ENCODE peak calls at places on chromosomes 13 and 19, in five cellular contexts. V, S, F, J and K are unnamed samples.

GRCh38 chr13:43730642-43731041 is 56.1 kb downstream of the ENOX1 start:
- DNase-seq in F (peak), S (no peak), J (peak), V (no peak), K (no peak)

GRCh38 chr19:42422576-42423461 is 4.4 kb downstream of the LIPE start:
- DNase-seq in F (peak), V (no peak), S (no peak), J (no peak), K (no peak)

GRCh38 chr19:51749979-51750378 is 1.7 kb downstream of the FPR1 start:
- DNase-seq in J (peak), V (no peak), S (no peak), F (no peak), K (no peak)

GRCh38 chr19:16371540-16371986 is 46.9 kb downstream of the KLF2 start:
- DNase-seq in V (no peak), S (no peak), J (no peak), F (no peak), K (peak)

GRCh38 chr13:77509221-77509620 is 26.3 kb upstream of the SCEL start:
- DNase-seq in V (no peak), F (peak), J (peak), S (no peak), K (no peak)

GRCh38 chr19:29873801-29874575 is 62.2 kb downstream of the CCNE1 start:
- DNase-seq in V (no peak), J (no peak), S (no peak), F (no peak), K (peak)

GRCh38 chr13:55653497-55653896 is 1487.2 kb upstream of the PRR20A start:
- DNase-seq in S (no peak), F (no peak), V (no peak), J (no peak), K (no peak)

GRCh38 chr13:70162141-70162540 is 53.9 kb upstream of the KLHL1 start:
- DNase-seq in V (no peak), S (no peak), F (peak), J (no peak), K (no peak)

GRCh38 chr19:4064551-4065260 is 2.0 kb downstream of the ZBTB7A start:
- DNase-seq in J (peak), F (no peak), V (no peak), S (peak), K (peak)

GRCh38 chr13:106619688-106620555 is 52.0 kb upstream of the ARGLU1 start:
- DNase-seq in V (no peak), F (peak), J (peak), S (peak), K (no peak)

GRCh38 chr19:10920781-10921180 is 7.7 kb downstream of the YIPF2 start:
- DNase-seq in V (no peak), S (no peak), J (no peak), F (no peak), K (no peak)

GRCh38 chr19:48321622-48322591 is 3.4 kb upstream of the EMP3 start:
- DNase-seq in S (peak), J (peak), F (peak), V (no peak), K (peak)

GRCh38 chr13:33169273-33169980 is 116.1 kb downstream of the STARD13 start:
- DNase-seq in J (peak), S (no peak), V (no peak), F (peak), K (no peak)

GRCh38 chr13:112069063-112069726 is 2.2 kb downstream of the SOX1 start:
- DNase-seq in J (no peak), S (no peak), V (no peak), F (no peak), K (no peak)

GRCh38 chr13:43880451-43880850 is 747 bp downstream of the LACC1 start:
- DNase-seq in F (peak), S (no peak), V (no peak), J (no peak), K (no peak)

GRCh38 chr13:41891119-41891518 is 69.8 kb downstream of the VWA8 start:
- DNase-seq in S (no peak), V (no peak), J (no peak), F (no peak), K (no peak)

GRCh38 chr19:30906871-30907270 is 442.4 kb downstream of the TSHZ3 start:
- DNase-seq in S (no peak), J (no peak), V (no peak), F (no peak), K (no peak)

GRCh38 chr13:51283361-51283760 is 56.1 kb upstream of the SERPINE3 start:
- DNase-seq in S (no peak), J (no peak), F (no peak), V (no peak), K (no peak)

GRCh38 chr13:60990032-60990733 is 425.5 kb downstream of the PCDH20 start:
- DNase-seq in J (no peak), V (no peak), S (no peak), F (peak), K (no peak)
- TF ChIP-seq CTCF in J (no peak), V (no peak), S (no peak), F (peak), K (no peak)

DNA sequence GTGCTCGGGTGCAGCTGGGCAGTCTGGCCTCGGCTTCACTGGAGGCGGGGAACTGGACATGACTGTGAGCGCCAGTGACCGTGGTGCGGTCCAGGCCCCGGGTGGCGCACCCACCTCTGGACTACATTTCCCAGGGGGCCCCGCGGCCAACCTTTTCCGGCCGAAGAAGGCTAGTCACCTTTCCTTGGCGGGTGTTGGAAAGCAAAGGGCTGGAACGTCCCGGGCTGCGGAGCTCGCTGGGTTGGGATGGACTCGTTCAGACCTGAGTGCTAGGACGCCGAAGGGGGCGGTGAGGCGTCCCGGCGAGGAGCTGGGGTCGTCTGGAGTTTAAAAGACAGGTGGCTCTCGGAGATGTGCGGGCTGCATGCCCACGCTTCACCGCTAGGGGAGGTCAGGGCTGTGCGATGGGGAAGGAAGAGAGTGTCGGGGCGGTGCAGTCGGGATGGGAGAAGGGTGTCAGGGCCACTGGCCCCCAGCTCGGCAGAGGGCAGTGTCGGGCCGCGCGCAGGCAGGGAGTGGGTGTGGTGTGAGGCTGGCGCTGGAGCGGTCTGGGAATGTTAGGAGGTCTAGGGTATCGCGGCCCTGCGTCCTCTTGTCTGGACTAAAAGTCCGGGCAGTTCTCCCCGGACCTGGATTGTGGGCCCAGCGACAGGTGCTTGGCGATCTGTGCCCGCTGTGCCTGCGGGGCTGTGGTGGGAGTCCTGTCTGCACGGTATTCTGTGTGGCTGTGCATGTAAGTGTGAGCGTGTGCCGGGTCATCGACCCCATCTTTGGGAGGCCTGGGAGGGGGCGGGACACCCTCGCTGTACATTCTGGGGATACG is 57.1 kb downstream of the ZNF568 start:
- DNase-seq in V (peak), J (peak), F (peak), S (peak), K (peak)
- TF ChIP-seq CTCF in V (peak), J (peak), F (peak), S (peak), K (peak)

GRCh38 chr13:72072223-72072622 is 205.2 kb upstream of the DACH1 start:
- DNase-seq in S (no peak), J (no peak), V (no peak), F (no peak), K (no peak)
- TF ChIP-seq CTCF in S (no peak), J (no peak), V (no peak), F (no peak), K (no peak)

DNA sequence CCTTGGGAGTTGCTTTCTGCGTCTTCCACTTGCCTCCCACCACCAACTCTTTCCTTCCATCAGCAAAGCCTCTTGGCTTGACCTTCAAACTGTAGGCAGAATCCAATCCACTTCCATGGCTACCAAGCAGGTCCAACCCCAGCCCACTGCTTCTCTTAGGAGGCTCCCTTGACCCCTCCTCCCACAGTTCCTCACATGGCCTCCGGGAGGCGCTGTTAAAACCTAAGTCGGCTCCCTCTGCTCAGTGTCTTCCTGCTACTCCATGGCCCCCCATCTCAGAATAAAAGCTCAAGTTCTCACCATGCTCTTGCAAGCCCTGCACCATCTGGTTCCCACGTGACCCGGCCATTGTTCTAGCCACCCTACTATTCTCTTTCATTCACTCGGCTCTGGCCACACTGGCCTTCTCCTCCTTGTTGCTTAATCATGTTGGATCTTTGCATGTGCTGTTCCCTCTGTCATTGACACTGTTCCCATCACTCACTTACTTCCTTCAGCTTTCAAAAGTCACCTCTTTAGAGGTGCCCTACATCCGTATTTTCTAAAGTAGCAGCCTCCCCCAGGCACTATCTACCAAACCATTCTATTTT is 7.5 kb downstream of the IZUMO2 start:
- DNase-seq in J (no peak), V (no peak), F (no peak), S (no peak), K (no peak)
- TF ChIP-seq CTCF in J (no peak), V (peak), F (no peak), S (no peak), K (no peak)

DNA sequence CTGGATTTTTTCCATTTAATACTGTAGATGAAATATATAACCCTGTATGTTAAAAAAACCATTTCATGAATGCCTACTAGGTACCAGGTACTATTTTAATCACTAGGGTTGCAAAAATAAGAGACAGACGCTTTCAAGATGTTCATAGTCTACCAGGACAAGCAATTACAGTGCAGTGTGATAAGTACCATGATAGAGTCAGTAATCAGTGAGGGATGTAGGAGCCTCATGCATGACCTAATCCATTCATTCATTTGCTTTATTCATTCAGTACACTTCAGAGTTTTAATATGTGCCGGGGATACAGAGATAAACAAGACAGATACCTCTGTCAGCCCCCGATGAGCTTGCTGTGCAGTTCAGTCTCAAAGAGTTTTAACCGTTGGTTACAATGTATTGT is 3.0 kb downstream of the WASF3 start:
- DNase-seq in V (no peak), J (no peak), S (no peak), F (no peak), K (no peak)
- TF ChIP-seq CTCF in V (no peak), J (no peak), S (no peak), F (no peak), K (no peak)

GRCh38 chr19:57389730-57390598 is at the start of gene ZNF548:
- DNase-seq in V (peak), J (peak), F (peak), S (peak), K (peak)
- TF ChIP-seq CTCF in V (peak), J (peak), F (no peak), S (no peak), K (no peak)

DNA sequence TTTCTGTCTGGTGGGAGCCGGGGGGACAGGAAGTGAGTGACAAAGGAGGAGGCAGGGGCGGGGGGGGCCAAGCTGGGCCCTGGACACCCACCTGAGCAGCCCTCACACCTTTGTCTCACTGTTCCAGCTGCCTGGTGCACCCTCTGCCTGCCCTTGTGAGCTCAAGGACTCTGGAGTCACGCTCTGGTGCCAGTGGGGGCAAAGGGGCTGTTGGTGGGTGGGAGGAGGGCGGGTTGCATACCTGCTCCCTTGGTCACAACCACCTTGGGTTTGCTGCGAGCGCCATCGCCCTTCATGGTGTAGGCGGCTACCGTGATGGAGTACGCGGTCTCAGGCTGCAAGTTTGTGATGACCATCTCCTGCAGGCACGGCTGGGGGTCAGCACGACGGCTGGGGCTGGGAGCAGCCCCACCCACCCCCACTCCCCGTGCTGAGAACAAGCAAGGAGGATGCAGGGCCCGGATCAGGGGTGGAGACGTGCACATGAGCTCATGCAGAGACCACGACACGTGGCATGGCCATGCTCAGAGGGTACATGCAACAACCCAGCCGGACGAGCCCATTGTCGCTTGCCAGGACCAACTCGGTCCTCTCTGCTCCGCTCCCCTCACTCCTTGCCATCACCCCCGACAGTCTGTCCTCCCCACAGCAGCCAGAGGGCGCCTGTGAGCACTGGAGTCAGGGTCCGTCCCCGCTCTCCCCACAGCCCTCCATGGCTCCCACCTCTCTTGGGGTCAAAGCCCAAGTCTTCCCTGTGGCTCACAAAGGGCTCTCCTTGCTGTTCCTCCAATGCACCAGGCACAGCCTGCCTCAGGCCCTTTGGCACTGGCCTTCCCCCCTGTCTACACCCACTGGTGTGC is 114.9 kb downstream of the PTPRS start:
- DNase-seq in F (no peak), J (no peak), V (no peak), S (no peak), K (no peak)
- TF ChIP-seq CTCF in F (peak), J (peak), V (peak), S (no peak), K (no peak)